ENCODE peak calls at places on chromosome 1, in six cellular contexts. L, H, R, S, C and E are unnamed samples.

GRCh38 chr1:240691521-240692338 is 79.8 kb upstream of the GREM2 start:
- DNase-seq in C (peak; percentile 61), H (no peak), L (no peak), S (peak; percentile 26), R (peak; percentile 37), E (peak; percentile 49)

GRCh38 chr1:33168556-33169289 is 13.1 kb downstream of the TRIM62 start:
- DNase-seq in C (no peak), L (no peak), H (no peak), R (no peak), S (no peak), E (no peak)

GRCh38 chr1:91981996-91982609 is 32.9 kb downstream of the BRDT start:
- DNase-seq in H (no peak), S (no peak), C (no peak), R (no peak), L (no peak), E (no peak)

GRCh38 chr1:20058531-20058930 is 11.5 kb upstream of the PLA2G5 start:
- DNase-seq in L (no peak), S (no peak), C (no peak), R (no peak), H (no peak), E (no peak)

GRCh38 chr1:171226757-171227370 is 21.4 kb upstream of the FMO1 start:
- DNase-seq in L (peak; percentile 34), C (no peak), R (peak; percentile 43), H (peak; percentile 57), S (peak; percentile 43), E (peak; percentile 76)

GRCh38 chr1:95207223-95207935 is 26.6 kb upstream of the RWDD3 start:
- DNase-seq in R (no peak), L (peak; percentile 14), H (no peak), S (no peak), C (no peak), E (peak; percentile 84)

GRCh38 chr1:110339427-110340206 is 440 bp downstream of the RBM15 start:
- DNase-seq in C (no peak), L (peak; percentile 45), R (no peak), S (peak; percentile 30), H (peak; percentile 61), E (peak; percentile 54)

GRCh38 chr1:44609412-44609767 is 64.9 kb downstream of the TMEM53 start:
- DNase-seq in C (peak; percentile 67), L (peak; percentile 37), S (no peak), H (peak; percentile 18), R (peak; percentile 62), E (peak; percentile 82)

GRCh38 chr1:23557471-23558124 is 1.7 kb downstream of the ID3 start:
- DNase-seq in H (peak; percentile 39), R (no peak), C (no peak), S (no peak), L (no peak), E (no peak)

GRCh38 chr1:98704474-98704873 is 43.0 kb downstream of the SNX7 start:
- DNase-seq in H (no peak), L (no peak), R (peak; percentile 36), S (no peak), C (no peak), E (peak; percentile 3)

GRCh38 chr1:26350343-26350700 is 3.6 kb downstream of the CRYBG2 start:
- DNase-seq in C (no peak), L (no peak), R (no peak), H (no peak), S (no peak), E (no peak)

GRCh38 chr1:109304221-109304915 is 2.4 kb downstream of the MYBPHL start:
- DNase-seq in H (no peak), R (no peak), L (no peak), C (no peak), S (no peak), E (no peak)

GRCh38 chr1:109301874-109302273 is 4.9 kb downstream of the MYBPHL start:
- DNase-seq in R (no peak), L (no peak), H (no peak), S (no peak), C (no peak), E (no peak)

GRCh38 chr1:109309347-109309746 is 2.5 kb upstream of the MYBPHL start:
- DNase-seq in H (no peak), L (no peak), R (no peak), C (no peak), S (no peak), E (no peak)

GRCh38 chr1:109307363-109308021 is 681 bp upstream of the MYBPHL start:
- DNase-seq in R (peak; percentile 23), L (peak; percentile 29), H (no peak), C (no peak), S (no peak), E (no peak)

GRCh38 chr1:109306832-109307362 is at the start of gene MYBPHL:
- DNase-seq in C (no peak), H (no peak), S (no peak), L (no peak), R (no peak), E (no peak)
- H3K4me3 ChIP-seq in C (no peak within 1 kb of the TSS), H (no peak within 1 kb of the TSS), S (no peak within 1 kb of the TSS), L (no peak within 1 kb of the TSS), R (no peak within 1 kb of the TSS), E (no peak within 1 kb of the TSS)

GRCh38 chr1:54488831-54489626 is 59.0 kb upstream of the ACOT11 start:
- DNase-seq in C (peak; percentile 95), H (peak; percentile 80), L (peak; percentile 84), S (peak; percentile 91), R (peak; percentile 90), E (peak; percentile 72)

GRCh38 chr1:54489627-54490240 is 58.3 kb upstream of the ACOT11 start:
- DNase-seq in L (no peak), S (no peak), H (no peak), R (no peak), C (no peak), E (no peak)

GRCh38 chr1:54488065-54488750 is 59.8 kb upstream of the ACOT11 start:
- DNase-seq in C (peak; percentile 98), S (peak; percentile 69), L (peak; percentile 95), H (peak; percentile 87), R (peak; percentile 94), E (peak; percentile 93)

GRCh38 chr1:54486864-54487263 is 61.2 kb upstream of the ACOT11 start:
- DNase-seq in H (peak; percentile 37), L (no peak), C (no peak), S (no peak), R (no peak), E (no peak)

DNA sequence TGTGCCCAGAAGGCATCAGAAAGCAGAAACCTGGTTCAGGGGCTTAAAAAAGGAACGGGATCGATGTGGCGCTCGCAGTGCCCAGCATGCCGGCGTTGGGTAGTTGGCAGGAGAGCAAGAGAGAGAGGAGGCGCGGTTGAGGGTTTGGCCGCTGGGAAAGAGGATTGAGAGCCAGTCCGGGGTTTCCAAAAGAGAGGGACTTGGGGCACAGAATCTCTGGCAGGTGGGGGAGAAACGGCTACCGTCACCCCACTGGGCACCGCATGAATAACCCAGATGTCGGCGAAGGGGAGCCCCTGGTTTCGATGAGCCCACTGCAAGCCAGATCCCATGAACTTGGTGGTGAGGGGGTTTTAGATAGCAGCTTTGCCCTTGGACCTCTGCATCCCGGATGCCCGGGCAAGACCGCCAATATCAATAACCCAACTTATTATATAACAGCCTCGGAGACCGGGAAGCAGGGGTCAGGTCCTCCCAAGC is 60.4 kb upstream of the ACOT11 start:
- DNase-seq in L (peak; percentile 31), H (no peak), S (no peak), C (peak; percentile 58), R (no peak), E (peak; percentile 46)
- H3K27ac ChIP-seq in L (peak overlapping the region; percentile 93), H (no peak overlapping the region), S (peak overlapping the region; percentile 99), C (peak overlapping the region; percentile 88), R (peak overlapping the region; percentile 36), E (no peak overlapping the region)

DNA sequence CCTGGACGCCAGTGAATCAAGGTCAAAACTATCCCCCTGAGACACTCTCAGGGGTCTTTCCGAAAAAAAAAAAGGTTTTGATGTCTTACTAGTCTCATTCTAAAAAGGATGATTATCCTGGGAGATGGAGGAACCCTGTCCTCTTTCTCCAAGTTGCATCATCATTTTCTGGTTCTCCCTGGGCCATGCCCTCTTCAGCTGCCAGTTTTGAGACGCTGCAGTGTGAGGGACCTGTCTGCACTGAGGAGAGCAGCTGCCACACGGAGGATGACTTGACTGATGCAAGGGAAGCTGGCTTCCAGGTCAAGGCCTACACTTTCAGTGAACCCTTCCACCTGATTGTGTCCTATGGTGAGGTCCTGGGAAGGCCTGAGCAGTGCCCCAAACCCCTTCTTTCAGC is 3.5 kb downstream of the FCRLA start:
- DNase-seq in R (no peak), S (no peak), C (no peak), L (no peak), H (no peak), E (no peak)
- H3K4me1 ChIP-seq in R (no peaks in the 10 kb centered on the region), S (no peaks in the 10 kb centered on the region), C (no peaks in the 10 kb centered on the region), L (peaks cover 13% of the 10 kb centered on the region), H (no peaks in the 10 kb centered on the region), E (peaks cover 19% of the 10 kb centered on the region)

DNA sequence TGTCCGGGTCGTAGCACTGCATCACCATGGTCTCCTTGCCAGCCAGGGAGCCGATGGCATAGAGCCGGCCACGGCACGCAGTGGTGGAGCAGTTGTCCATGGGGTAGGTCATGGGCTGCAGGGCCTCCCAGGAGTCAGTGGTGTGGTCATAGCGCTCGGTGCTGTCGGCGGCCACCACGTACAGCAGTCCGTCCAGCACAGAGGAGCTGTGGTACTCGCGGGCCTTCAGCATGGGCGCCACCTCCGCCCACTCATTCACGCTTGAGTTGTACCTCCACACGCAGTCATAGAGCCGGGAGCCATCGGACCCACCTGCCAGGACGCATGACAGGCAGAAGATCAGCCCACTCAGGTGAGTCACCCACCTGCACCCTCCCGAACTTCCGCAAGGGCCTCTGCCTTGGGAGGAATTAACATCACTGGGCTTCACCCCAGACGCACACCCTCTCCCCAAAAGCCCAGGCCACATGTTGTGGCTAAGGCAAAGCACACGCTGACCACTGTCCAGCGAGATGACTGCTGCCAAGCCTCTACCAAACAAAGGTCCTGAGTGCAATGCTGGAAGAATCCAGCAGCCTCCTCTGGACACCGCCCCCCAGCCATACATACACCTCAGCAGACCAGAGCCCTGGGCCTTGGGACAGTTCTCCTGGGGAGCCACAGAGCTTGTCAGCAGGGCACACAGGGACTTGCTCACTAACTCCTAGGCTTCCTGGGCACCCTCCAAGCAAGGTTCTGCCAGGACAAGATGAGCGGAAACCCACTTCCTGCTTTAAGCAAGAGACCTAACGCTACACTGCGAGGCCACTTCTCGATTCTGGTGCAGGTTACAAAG is 3.3 kb downstream of the KLHL21 start:
- DNase-seq in H (no peak), R (no peak), L (no peak), C (no peak), S (no peak), E (no peak)
- H3K4me3 ChIP-seq in H (no peak overlapping the region), R (no peak overlapping the region), L (peak overlapping the region; percentile 90), C (peak overlapping the region; percentile 45), S (no peak overlapping the region), E (no peak overlapping the region)

GRCh38 chr1:18903313-18903671 is 937 bp upstream of the ALDH4A1 start:
- DNase-seq in L (no peak), H (no peak), S (no peak), R (no peak), C (no peak), E (no peak)
- H3K27ac ChIP-seq in L (peak overlapping the region; percentile 94), H (peak overlapping the region; percentile 88), S (peak overlapping the region; percentile 86), R (no peak overlapping the region), C (peak overlapping the region; percentile 89), E (no peak overlapping the region)

GRCh38 chr1:21909286-21909759 is 27.8 kb downstream of the HSPG2 start:
- DNase-seq in H (peak; percentile 49), S (no peak), L (no peak), C (peak; percentile 63), R (no peak), E (no peak)
- H3K4me1 ChIP-seq in H (peaks cover 94% of the 10 kb centered on the region), S (peaks cover 35% of the 10 kb centered on the region), L (peaks cover 100% of the 10 kb centered on the region), C (peaks cover 30% of the 10 kb centered on the region), R (peaks cover 22% of the 10 kb centered on the region), E (peaks cover 58% of the 10 kb centered on the region)